ENCODE peak calls at places on chromosomes 3 and 15, in four cellular contexts. One of them, this sample, is unnamed.

GRCh38 chr3:115321396-115321795 is 174.3 kb upstream of the ZBTB20 start:
- DNase-seq in GM12878: no peak
- DNase-seq in GM12891: no peak
- DNase-seq in H1: no peak
- DNase-seq in this sample: no peak

GRCh38 chr3:172685331-172686214 is 25.3 kb downstream of the NCEH1 start:
- DNase-seq in GM12878: no peak
- DNase-seq in H1: no peak
- DNase-seq in GM12891: no peak
- DNase-seq in this sample: no peak

GRCh38 chr3:14487086-14487485 is 53.1 kb downstream of the GRIP2 start:
- DNase-seq in GM12891: no peak
- DNase-seq in GM12878: no peak
- DNase-seq in H1: no peak
- DNase-seq in this sample: no peak

GRCh38 chr3:55549172-55549571 is 62.1 kb upstream of the WNT5A start:
- DNase-seq in GM12878: no peak
- DNase-seq in H1: no peak
- DNase-seq in GM12891: no peak
- DNase-seq in this sample: no peak

GRCh38 chr3:138670409-138670808 is 61.8 kb downstream of the FAIM start:
- DNase-seq in GM12891: no peak
- DNase-seq in GM12878: no peak
- DNase-seq in H1: no peak
- DNase-seq in this sample: no peak

GRCh38 chr3:11185564-11186317 is 31.4 kb downstream of the HRH1 start:
- DNase-seq in H1: no peak
- DNase-seq in GM12878: no peak
- DNase-seq in GM12891: no peak
- DNase-seq in this sample: no peak

GRCh38 chr15:29822685-29823459 is 604 bp upstream of the TJP1 start:
- DNase-seq in GM12891: no peak
- DNase-seq in GM12878: no peak
- DNase-seq in H1: no peak
- DNase-seq in this sample: no peak

GRCh38 chr3:126399348-126399730 is 4.6 kb downstream of the CFAP100 start:
- DNase-seq in GM12891: no peak
- DNase-seq in GM12878: peak
- DNase-seq in H1: no peak
- DNase-seq in this sample: no peak

GRCh38 chr3:152109038-152109437 is 159.7 kb upstream of the MBNL1 start:
- DNase-seq in H1: no peak
- DNase-seq in GM12878: no peak
- DNase-seq in GM12891: no peak
- DNase-seq in this sample: no peak

GRCh38 chr3:172717493-172718088 is 6.7 kb upstream of the NCEH1 start:
- DNase-seq in GM12891: no peak
- DNase-seq in GM12878: no peak
- DNase-seq in H1: no peak
- DNase-seq in this sample: no peak

GRCh38 chr3:141656771-141657170 is 81.3 kb upstream of the RNF7 start:
- DNase-seq in GM12878: no peak
- DNase-seq in H1: no peak
- DNase-seq in GM12891: no peak
- DNase-seq in this sample: no peak

GRCh38 chr3:73964818-73965217 is 340.1 kb upstream of the PDZRN3 start:
- DNase-seq in H1: no peak
- DNase-seq in GM12891: no peak
- DNase-seq in GM12878: no peak
- DNase-seq in this sample: no peak

GRCh38 chr15:26721231-26721630 is 51.6 kb downstream of the GABRB3 start:
- DNase-seq in GM12891: no peak
- DNase-seq in H1: peak
- DNase-seq in GM12878: no peak
- DNase-seq in this sample: no peak

GRCh38 chr15:101781927-101782326 is 21.4 kb upstream of the OR4F6 start:
- DNase-seq in H1: no peak
- DNase-seq in GM12878: no peak
- DNase-seq in GM12891: no peak
- DNase-seq in this sample: no peak

GRCh38 chr3:11559816-11560633 is 83.7 kb downstream of the VGLL4 start:
- DNase-seq in GM12891: no peak
- DNase-seq in GM12878: no peak
- DNase-seq in H1: no peak
- DNase-seq in this sample: no peak

GRCh38 chr3:192652731-192653130 is 74.6 kb downstream of the FGF12 start:
- DNase-seq in H1: no peak
- DNase-seq in GM12878: no peak
- DNase-seq in GM12891: no peak
- DNase-seq in this sample: no peak

GRCh38 chr3:79263423-79263822 is 504.4 kb downstream of the ROBO1 start:
- DNase-seq in H1: no peak
- DNase-seq in GM12891: no peak
- DNase-seq in GM12878: no peak
- DNase-seq in this sample: no peak

GRCh38 chr3:10437272-10437994 is 68.0 kb downstream of the ATP2B2 start:
- DNase-seq in GM12891: peak
- DNase-seq in H1: no peak
- DNase-seq in GM12878: peak
- DNase-seq in this sample: no peak

GRCh38 chr3:55571913-55572312 is 84.8 kb upstream of the WNT5A start:
- DNase-seq in GM12891: no peak
- DNase-seq in H1: peak
- DNase-seq in GM12878: no peak
- DNase-seq in this sample: no peak

GRCh38 chr3:156483426-156483825 is 71.5 kb downstream of the SSR3 start:
- DNase-seq in H1: no peak
- DNase-seq in GM12891: no peak
- DNase-seq in GM12878: peak
- DNase-seq in this sample: no peak

GRCh38 chr3:43632269-43632733 is 10.5 kb upstream of the ANO10 start:
- DNase-seq in GM12878: no peak
- DNase-seq in GM12891: no peak
- DNase-seq in H1: no peak
- DNase-seq in this sample: no peak

GRCh38 chr3:13567684-13568514 is 19.0 kb downstream of the FBLN2 start:
- DNase-seq in GM12891: no peak
- DNase-seq in H1: no peak
- DNase-seq in GM12878: no peak
- DNase-seq in this sample: no peak

GRCh38 chr3:57078366-57079220 is 18.1 kb downstream of the SPATA12 start:
- DNase-seq in GM12878: no peak
- DNase-seq in GM12891: peak
- DNase-seq in H1: no peak
- DNase-seq in this sample: peak

DNA sequence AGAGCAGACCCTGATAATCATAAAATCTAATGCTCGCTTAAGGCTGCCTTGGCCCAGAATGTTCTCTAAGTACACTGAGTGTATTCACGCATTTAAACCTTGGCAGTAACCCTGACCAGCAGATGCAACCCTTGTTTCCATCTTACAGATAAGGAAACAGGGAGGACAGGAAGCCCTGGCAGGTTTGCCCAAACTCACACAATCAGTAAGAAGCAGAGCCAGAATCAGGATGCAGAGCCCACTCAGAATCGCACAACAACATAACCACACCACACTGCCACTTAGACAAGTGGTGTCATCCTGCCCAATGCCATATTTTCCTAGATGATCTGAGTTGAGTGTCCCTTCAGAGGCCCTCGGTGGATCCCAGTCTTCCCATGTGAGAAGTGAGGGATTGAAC is 214.5 kb upstream of the HES1 start:
- DNase-seq in GM12891: no peak
- DNase-seq in H1: no peak
- DNase-seq in GM12878: no peak
- DNase-seq in this sample: no peak
- TF ChIP-seq TAF1 in GM12891: no peak
- TF ChIP-seq TAF1 in H1: no peak
- TF ChIP-seq TAF1 in GM12878: no peak
- TF ChIP-seq TAF1 in this sample: no peak

GRCh38 chr15:47196057-47196456 is 521.2 kb upstream of the SEMA6D start:
- DNase-seq in H1: peak
- DNase-seq in GM12891: no peak
- DNase-seq in GM12878: peak
- DNase-seq in this sample: peak
- TF ChIP-seq POLR2AphosphoS5 in H1: no peak
- TF ChIP-seq POLR2AphosphoS5 in GM12891: no peak
- TF ChIP-seq POLR2AphosphoS5 in GM12878: no peak
- TF ChIP-seq POLR2AphosphoS5 in this sample: no peak

GRCh38 chr3:58331593-58332152 is 1.0 kb upstream of the PXK start:
- DNase-seq in GM12878: no peak
- DNase-seq in GM12891: no peak
- DNase-seq in H1: no peak
- DNase-seq in this sample: no peak

GRCh38 chr3:58334013-58334321 is 1.3 kb downstream of the PXK start:
- DNase-seq in GM12878: no peak
- DNase-seq in H1: no peak
- DNase-seq in GM12891: no peak
- DNase-seq in this sample: no peak

GRCh38 chr3:58333206-58334012 is 717 bp downstream of the PXK start:
- DNase-seq in H1: no peak
- DNase-seq in GM12891: peak
- DNase-seq in GM12878: no peak
- DNase-seq in this sample: peak

GRCh38 chr3:58329922-58330413 is 2.7 kb upstream of the PXK start:
- DNase-seq in H1: no peak
- DNase-seq in GM12891: no peak
- DNase-seq in GM12878: no peak
- DNase-seq in this sample: no peak

DNA sequence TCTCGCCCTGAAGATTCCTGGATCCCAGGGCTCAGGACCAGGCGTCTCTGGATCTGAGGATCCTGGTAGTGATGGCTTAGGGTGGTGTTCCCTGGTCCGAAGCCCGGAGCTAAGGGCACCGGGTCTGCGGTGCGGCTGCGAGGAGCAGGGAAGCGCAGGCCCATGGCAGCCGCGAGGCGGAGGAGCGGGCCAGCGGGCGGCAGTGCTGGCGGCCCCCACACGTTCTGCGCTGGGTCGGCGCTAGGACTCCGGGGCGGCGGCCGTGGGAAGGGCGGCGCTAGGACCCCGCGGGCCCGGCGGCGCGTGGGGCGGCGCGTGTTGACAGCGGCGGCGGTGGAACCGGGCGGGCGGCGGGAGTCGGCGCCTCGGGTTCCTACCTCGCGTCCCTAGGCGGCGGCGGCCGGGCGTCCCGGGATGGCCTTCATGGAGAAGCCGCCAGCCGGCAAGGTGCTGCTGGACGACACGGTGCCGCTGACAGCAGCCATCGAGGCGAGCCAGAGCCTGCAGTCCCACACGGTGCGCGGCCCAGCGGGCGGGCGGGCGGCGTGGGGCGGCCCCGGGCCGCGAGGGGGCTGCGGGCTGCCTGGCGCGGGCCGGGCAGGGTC is at the start of gene PXK:
- DNase-seq in H1: no peak
- DNase-seq in GM12878: no peak
- DNase-seq in GM12891: peak
- DNase-seq in this sample: peak
- TF ChIP-seq POLR2A in H1: no peak
- TF ChIP-seq POLR2A in GM12878: peak
- TF ChIP-seq POLR2A in GM12891: no peak
- TF ChIP-seq POLR2A in this sample: peak

DNA sequence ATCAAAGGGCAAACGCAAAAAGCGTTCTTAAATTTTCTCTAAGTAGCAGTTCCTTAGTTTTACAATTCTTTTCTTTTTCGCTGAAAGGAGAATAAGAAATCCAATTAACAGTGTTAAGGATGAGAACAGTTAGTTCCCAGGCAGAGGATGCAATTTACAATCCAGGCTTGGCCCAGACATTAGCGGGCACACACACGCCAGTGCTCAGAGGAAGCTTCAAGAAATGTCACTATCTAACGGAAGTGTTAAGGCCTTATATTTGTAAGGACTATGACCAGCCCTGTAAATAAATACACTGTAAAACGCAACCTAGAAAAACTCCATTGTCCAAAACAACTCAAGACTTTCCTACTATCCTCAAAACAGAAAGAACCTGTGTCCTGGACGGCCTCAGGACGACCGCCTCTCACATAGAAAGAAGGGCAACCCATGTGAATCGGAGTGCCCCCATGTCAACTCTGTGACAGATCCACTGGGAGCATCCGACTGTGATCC is 1.3 kb downstream of the ACAP2 start:
- DNase-seq in GM12878: no peak
- DNase-seq in H1: no peak
- DNase-seq in GM12891: no peak
- DNase-seq in this sample: no peak
- TF ChIP-seq TAF1 in GM12878: no peak
- TF ChIP-seq TAF1 in H1: no peak
- TF ChIP-seq TAF1 in GM12891: no peak
- TF ChIP-seq TAF1 in this sample: no peak

DNA sequence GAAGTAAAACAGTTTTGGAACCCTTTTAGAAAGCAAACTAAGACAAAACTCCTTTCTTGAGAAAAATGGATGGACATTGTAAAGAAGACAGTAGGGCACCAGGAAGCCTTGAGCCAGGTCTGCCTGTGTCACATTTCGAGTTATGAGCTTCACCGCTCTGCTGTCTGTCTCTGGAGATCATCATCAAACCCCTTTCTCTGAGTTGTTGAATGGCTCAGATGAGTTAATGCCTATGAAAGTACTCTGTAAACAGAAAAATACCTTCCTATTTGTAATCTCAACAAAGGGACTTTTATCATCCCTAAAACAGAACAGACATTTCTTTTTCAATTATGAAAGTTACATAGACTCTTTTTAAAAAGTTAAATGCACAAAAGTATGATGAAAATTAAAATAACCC is 145.8 kb downstream of the LPP start:
- DNase-seq in GM12878: no peak
- DNase-seq in H1: no peak
- DNase-seq in GM12891: no peak
- DNase-seq in this sample: no peak
- TF ChIP-seq POLR2AphosphoS5 in GM12878: no peak
- TF ChIP-seq POLR2AphosphoS5 in H1: no peak
- TF ChIP-seq POLR2AphosphoS5 in GM12891: no peak
- TF ChIP-seq POLR2AphosphoS5 in this sample: no peak

DNA sequence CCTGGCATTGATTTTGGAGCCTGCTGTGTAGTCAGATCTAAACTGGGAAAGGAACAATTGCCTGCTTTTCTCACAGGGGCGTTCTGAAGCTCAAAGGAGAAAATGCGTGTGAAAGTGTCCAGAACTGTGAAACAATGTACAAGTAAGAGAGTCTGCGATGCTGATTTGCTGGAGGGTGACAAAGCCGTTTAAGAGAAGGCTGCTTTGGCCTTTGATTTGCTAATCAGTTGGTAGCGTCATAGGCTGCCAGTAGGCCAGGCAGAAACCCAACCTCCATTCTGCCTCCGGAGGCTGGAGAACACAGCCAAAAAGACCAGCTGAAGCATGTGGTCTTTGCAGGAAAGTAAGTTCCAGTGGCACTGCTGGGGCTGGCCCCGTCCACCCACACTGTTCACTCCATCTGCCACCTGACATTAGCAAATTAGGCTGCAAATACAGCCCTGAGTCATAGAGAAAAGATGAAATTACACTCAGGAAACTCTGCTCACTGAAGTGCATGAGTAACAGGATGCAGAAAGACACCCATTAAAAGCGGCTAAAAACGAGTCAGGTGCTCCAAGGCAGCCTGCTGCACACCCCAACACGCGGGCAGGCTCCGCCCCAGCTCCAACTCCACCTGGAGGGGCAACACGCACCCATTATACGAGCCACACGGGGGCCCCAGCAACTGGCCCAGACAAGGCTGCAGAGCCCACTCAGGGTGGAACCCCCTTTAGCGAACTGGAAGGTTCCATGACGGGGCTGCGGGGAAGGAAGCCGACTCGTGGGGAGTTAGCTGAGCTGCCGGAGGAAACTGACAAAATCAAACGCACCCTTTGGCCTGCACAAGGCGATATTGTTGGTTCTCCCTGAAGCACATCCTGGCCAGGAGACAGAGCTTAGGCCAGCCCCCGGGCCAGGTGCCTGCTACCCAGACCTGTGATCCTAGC is 31.6 kb downstream of the ZDHHC19 start:
- DNase-seq in GM12891: peak
- DNase-seq in GM12878: peak
- DNase-seq in H1: no peak
- DNase-seq in this sample: peak
- TF ChIP-seq POLR2A in GM12891: peak
- TF ChIP-seq POLR2A in GM12878: peak
- TF ChIP-seq POLR2A in H1: no peak
- TF ChIP-seq POLR2A in this sample: peak

This sample was measured in GM12892.